ENCODE peak calls at places on chromosomes 5 and 9, in eight cellular contexts. U is heart right ventricle; K is GM12878; T is psoas muscle; W is iPS DF 6.9; Z is cardiac muscle cell; G is Peyer's patch; S is effector memory CD4-positive, alpha-beta T cell. P is an unnamed sample.
A peak's percentile ranks its signal among the peaks of the same experiment; 100 is the strongest.

GRCh38 chr9:71446499-71447411 is 321.6 kb downstream of the CEMIP2 start:
- DNase-seq in U (peak; percentile 21), K (no peak), T (peak; percentile 12), W (peak; percentile 58), Z (peak; percentile 94), G (peak; percentile 46), S (no peak), P (peak; percentile 42)

GRCh38 chr5:149239917-149240316 is 31.7 kb upstream of the AFAP1L1 start:
- DNase-seq in U (no peak), K (no peak), T (no peak), W (no peak), Z (no peak), G (no peak), S (no peak), P (no peak)

GRCh38 chr9:2781336-2781735 is 62.6 kb downstream of the PUM3 start:
- DNase-seq in U (no peak), K (no peak), T (no peak), W (no peak), Z (no peak), G (no peak), S (no peak), P (no peak)

GRCh38 chr5:42467572-42467971 is 44.3 kb downstream of the GHR start:
- DNase-seq in U (no peak), K (no peak), T (no peak), W (no peak), Z (no peak), G (no peak), S (no peak), P (no peak)

GRCh38 chr5:9947231-9947693 is 302.4 kb downstream of the ATPSCKMT start:
- DNase-seq in U (no peak), K (peak; percentile 24), T (no peak), W (no peak), Z (no peak), G (no peak), S (no peak), P (no peak)

GRCh38 chr5:179314606-179315355 is 30.5 kb downstream of the ADAMTS2 start:
- DNase-seq in U (no peak), K (no peak), T (peak; percentile 54), W (no peak), Z (no peak), G (no peak), S (no peak), P (no peak)

GRCh38 chr5:149938791-149939358 is 5.7 kb downstream of the PDE6A start:
- DNase-seq in U (no peak), K (no peak), T (peak; percentile 26), W (no peak), Z (no peak), G (no peak), S (no peak), P (no peak)

GRCh38 chr9:88628811-88629210 is 93.8 kb downstream of the NXNL2 start:
- DNase-seq in U (no peak), K (no peak), T (no peak), W (no peak), Z (no peak), G (no peak), S (no peak), P (no peak)

GRCh38 chr5:180641566-180641900 is 7.9 kb downstream of the FLT4 start:
- DNase-seq in U (no peak), K (no peak), T (peak; percentile 2), W (no peak), Z (no peak), G (no peak), S (no peak), P (no peak)

GRCh38 chr9:36913393-36914211 is 120.5 kb downstream of the PAX5 start:
- DNase-seq in U (no peak), K (no peak), T (no peak), W (no peak), Z (no peak), G (no peak), S (no peak), P (no peak)

GRCh38 chr9:128106181-128106939 is 21.2 kb downstream of the PTGES2 start:
- DNase-seq in U (no peak), K (no peak), T (no peak), W (no peak), Z (no peak), G (no peak), S (no peak), P (no peak)

GRCh38 chr9:123353984-123354591 is 1.9 kb upstream of the CRB2 start:
- DNase-seq in U (peak; percentile 55), K (no peak), T (peak; percentile 54), W (no peak), Z (peak; percentile 85), G (peak; percentile 83), S (no peak), P (peak; percentile 44)

GRCh38 chr9:104864675-104865104 is 63.3 kb downstream of the ABCA1 start:
- DNase-seq in U (no peak), K (no peak), T (no peak), W (no peak), Z (no peak), G (no peak), S (no peak), P (no peak)

GRCh38 chr9:90726215-90726614 is 75.4 kb upstream of the SYK start:
- DNase-seq in U (no peak), K (no peak), T (no peak), W (peak; percentile 5), Z (peak; percentile 15), G (no peak), S (no peak), P (no peak)

GRCh38 chr9:27518809-27519208 is 5.3 kb upstream of the IFNK start:
- DNase-seq in U (no peak), K (no peak), T (no peak), W (no peak), Z (no peak), G (no peak), S (no peak), P (no peak)

GRCh38 chr5:1479581-1480188 is 34.4 kb upstream of the SLC6A3 start:
- DNase-seq in U (no peak), K (no peak), T (peak; percentile 44), W (no peak), Z (peak; percentile 30), G (peak; percentile 77), S (peak; percentile 19), P (no peak)

GRCh38 chr5:133274597-133274935 is 222.8 kb downstream of the HSPA4 start:
- DNase-seq in U (no peak), K (no peak), T (no peak), W (no peak), Z (peak; percentile 36), G (no peak), S (no peak), P (no peak)

GRCh38 chr9:97060796-97061195 is 21.9 kb upstream of the CTSV start:
- DNase-seq in U (no peak), K (no peak), T (no peak), W (no peak), Z (no peak), G (no peak), S (no peak), P (no peak)

GRCh38 chr5:61815343-61815742 is 483.3 kb downstream of the ZSWIM6 start:
- DNase-seq in U (no peak), K (no peak), T (no peak), W (no peak), Z (no peak), G (no peak), S (no peak), P (no peak)

GRCh38 chr5:120655828-120656435 is 191.8 kb downstream of the PRR16 start:
- DNase-seq in U (no peak), K (no peak), T (no peak), W (peak; percentile 41), Z (peak; percentile 60), G (peak; percentile 48), S (no peak), P (peak; percentile 14)

GRCh38 chr5:120657083-120657482 is 193.0 kb downstream of the PRR16 start:
- DNase-seq in U (no peak), K (no peak), T (no peak), W (no peak), Z (no peak), G (no peak), S (no peak), P (no peak)
- H3K36me3 ChIP-seq in U (no peaks in the 10 kb centered on the region), K (no peaks in the 10 kb centered on the region), T (no peaks in the 10 kb centered on the region), W (no peaks in the 10 kb centered on the region), Z (no peaks in the 10 kb centered on the region), G (no peaks in the 10 kb centered on the region), S (no peaks in the 10 kb centered on the region), P (no peaks in the 10 kb centered on the region)

GRCh38 chr5:178291969-178292825 is 59.6 kb upstream of the PHYKPL start:
- DNase-seq in U (no peak), K (no peak), T (peak; percentile 4), W (no peak), Z (no peak), G (no peak), S (no peak), P (no peak)
- H3K4me1 ChIP-seq in U (no peaks in the 10 kb centered on the region), K (no peaks in the 10 kb centered on the region), T (peaks cover 4% of the 10 kb centered on the region), W (no peaks in the 10 kb centered on the region), Z (no peaks in the 10 kb centered on the region), G (no peaks in the 10 kb centered on the region), S (no peaks in the 10 kb centered on the region), P (no peaks in the 10 kb centered on the region)

GRCh38 chr9:136473354-136473721 is 9.5 kb downstream of the SEC16A start:
- DNase-seq in U (no peak), K (no peak), T (no peak), W (no peak), Z (no peak), G (no peak), S (no peak), P (no peak)
- H3K36me3 ChIP-seq in U (peaks cover 24% of the 10 kb centered on the region), K (peaks cover 46% of the 10 kb centered on the region), T (peaks cover 6% of the 10 kb centered on the region), W (peaks cover 77% of the 10 kb centered on the region), Z (peaks cover 56% of the 10 kb centered on the region), G (no peaks in the 10 kb centered on the region), S (peaks cover 94% of the 10 kb centered on the region), P (peaks cover 33% of the 10 kb centered on the region)

DNA sequence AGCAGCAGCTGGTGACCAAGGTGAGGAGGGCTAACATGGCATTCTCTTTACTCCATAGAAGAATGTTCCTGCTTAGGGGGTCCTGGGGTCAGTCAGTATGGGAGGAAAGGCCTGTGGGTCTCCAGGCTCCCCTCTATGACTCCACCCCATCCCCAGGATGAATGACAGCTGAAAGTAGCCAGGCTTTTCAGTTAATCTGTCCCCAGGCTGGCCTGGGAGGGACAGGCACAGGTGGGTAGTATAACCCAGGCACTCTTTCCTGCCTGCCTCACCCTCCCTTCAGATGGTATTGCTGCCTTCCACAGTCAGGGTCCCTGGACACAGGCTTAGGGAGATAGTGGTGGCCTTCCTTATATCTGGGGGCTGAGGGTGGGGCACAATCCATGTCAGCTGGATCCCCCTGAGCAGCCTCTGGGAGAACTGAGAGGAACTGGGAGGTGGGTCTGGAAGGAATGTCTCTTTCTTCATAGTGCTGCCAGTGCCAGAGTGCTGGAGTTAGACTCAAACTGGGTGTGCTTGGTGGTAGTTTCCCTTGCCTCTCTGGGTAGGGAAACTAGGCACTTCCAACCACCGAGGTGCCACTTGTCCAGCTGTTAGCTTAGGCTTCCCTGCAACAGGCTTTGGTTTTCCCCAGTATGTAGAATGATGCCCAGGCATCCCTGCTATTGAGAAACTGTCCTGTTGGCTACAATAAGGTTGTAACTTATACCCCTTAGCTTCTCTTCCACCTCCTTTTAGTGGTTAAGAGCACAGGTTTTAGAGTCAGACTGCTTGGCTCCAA is 27.8 kb downstream of the LARP1 start:
- DNase-seq in U (no peak), K (no peak), T (no peak), W (no peak), Z (peak; percentile 49), G (no peak), S (no peak), P (no peak)
- H3K4me1 ChIP-seq in U (peaks cover 100% of the 10 kb centered on the region), K (peaks cover 49% of the 10 kb centered on the region), T (peaks cover 93% of the 10 kb centered on the region), W (peaks cover 17% of the 10 kb centered on the region), Z (peaks cover 32% of the 10 kb centered on the region), G (peaks cover 79% of the 10 kb centered on the region), S (peaks cover 34% of the 10 kb centered on the region), P (peaks cover 8% of the 10 kb centered on the region)

GRCh38 chr9:120767451-120767850 is 25.8 kb downstream of the FBXW2 start:
- DNase-seq in U (no peak), K (no peak), T (no peak), W (no peak), Z (no peak), G (no peak), S (no peak), P (no peak)
- H3K36me3 ChIP-seq in U (no peaks in the 10 kb centered on the region), K (peaks cover 46% of the 10 kb centered on the region), T (peaks cover 26% of the 10 kb centered on the region), W (peaks cover 11% of the 10 kb centered on the region), Z (peaks cover 28% of the 10 kb centered on the region), G (no peaks in the 10 kb centered on the region), S (peaks cover 66% of the 10 kb centered on the region), P (peaks cover 16% of the 10 kb centered on the region)